ENCODE peak calls at places on chromosomes 13 and 19, in five cellular contexts. U is keratinocyte, T is GM23338, K is PC-9, Q is GM23248. P is an unnamed sample.

GRCh38 chr13:33483471-33483870 is 197.9 kb upstream of the STARD13 start:
- DNase-seq in U (peak; percentile 41), T (no peak), K (no peak), Q (peak; percentile 80), P (no peak)

GRCh38 chr13:91369432-91369831 is 21.9 kb downstream of the MIR17HG start:
- DNase-seq in U (no peak), T (no peak), K (no peak), Q (peak; percentile 22), P (no peak)

GRCh38 chr13:77230560-77230959 is 96.3 kb downstream of the MYCBP2 start:
- DNase-seq in U (no peak), T (no peak), K (no peak), Q (no peak), P (no peak)

GRCh38 chr19:2627319-2627829 is 75.1 kb downstream of the GNG7 start:
- DNase-seq in U (peak; percentile 99), T (no peak), K (peak; percentile 64), Q (peak; percentile 100), P (peak; percentile 62)

GRCh38 chr19:41095703-41096102 is 7.5 kb downstream of the CYP2A13 start:
- DNase-seq in U (no peak), T (peak; percentile 46), K (no peak), Q (no peak), P (no peak)

GRCh38 chr19:9862897-9863296 is 27.8 kb downstream of the PIN1 start:
- DNase-seq in U (no peak), T (no peak), K (no peak), Q (no peak), P (no peak)

GRCh38 chr19:10408511-10409291 is 5.4 kb upstream of the CDC37 start:
- DNase-seq in U (no peak), T (no peak), K (no peak), Q (peak; percentile 37), P (no peak)

GRCh38 chr13:21625366-21625765 is 21.4 kb upstream of the MICU2 start:
- DNase-seq in U (no peak), T (peak; percentile 53), K (no peak), Q (peak; percentile 63), P (peak; percentile 82)

GRCh38 chr19:2270572-2271515 is 11.1 kb downstream of the PEAK3 start:
- DNase-seq in U (no peak), T (peak; percentile 56), K (peak; percentile 52), Q (peak; percentile 96), P (peak; percentile 92)

GRCh38 chr13:100898431-100898830 is 223.8 kb upstream of the TMTC4 start:
- DNase-seq in U (no peak), T (no peak), K (no peak), Q (peak; percentile 51), P (no peak)

GRCh38 chr13:51970251-51970793 is 40.9 kb downstream of the ATP7B start:
- DNase-seq in U (no peak), T (no peak), K (no peak), Q (no peak), P (no peak)

GRCh38 chr19:35272122-35272715 is 3.5 kb downstream of the USF2 start:
- DNase-seq in U (no peak), T (no peak), K (no peak), Q (no peak), P (no peak)
- H3K27ac ChIP-seq in U (no peak overlapping the region), T (no peak overlapping the region), K (no peak overlapping the region), Q (no peak overlapping the region), P (no peak overlapping the region)

GRCh38 chr19:18488838-18489626 is 32.8 kb downstream of the ELL start:
- DNase-seq in U (no peak), T (peak; percentile 85), K (no peak), Q (no peak), P (peak; percentile 78)
- H4K20me1 ChIP-seq in U (peaks cover 37% of the 10 kb centered on the region), T (peaks cover 46% of the 10 kb centered on the region), K (peaks cover 90% of the 10 kb centered on the region), Q (no peaks in the 10 kb centered on the region), P (peaks cover 38% of the 10 kb centered on the region)

GRCh38 chr19:55406091-55406868 is 1.3 kb downstream of the UBE2S start:
- DNase-seq in U (no peak), T (no peak), K (no peak), Q (peak; percentile 47), P (no peak)

GRCh38 chr19:55407625-55408319 is at the start of gene UBE2S:
- DNase-seq in U (peak; percentile 80), T (peak; percentile 99), K (peak; percentile 98), Q (peak; percentile 100), P (peak; percentile 100)

GRCh38 chr19:55405638-55406037 is 1.9 kb downstream of the UBE2S start:
- DNase-seq in U (no peak), T (no peak), K (no peak), Q (no peak), P (no peak)

GRCh38 chr19:55408320-55408836 is 790 bp upstream of the UBE2S start:
- DNase-seq in U (no peak), T (no peak), K (no peak), Q (no peak), P (no peak)

GRCh38 chr19:55406869-55407624 is 541 bp downstream of the UBE2S start:
- DNase-seq in U (no peak), T (no peak), K (peak; percentile 42), Q (peak; percentile 81), P (peak; percentile 75)
- H2AFZ ChIP-seq in U (no peak overlapping the region), T (no peak overlapping the region), K (peak overlapping the region; percentile 76), Q (peak overlapping the region; percentile 5), P (no peak overlapping the region)

GRCh38 chr13:26495749-26496148 is 61.7 kb upstream of the WASF3 start:
- DNase-seq in U (no peak), T (no peak), K (no peak), Q (no peak), P (no peak)
- H3K27ac ChIP-seq in U (no peak overlapping the region), T (no peak overlapping the region), K (no peak overlapping the region), Q (no peak overlapping the region), P (no peak overlapping the region)